ENCODE peak calls at places on chromosomes 11 and 22, in four cellular contexts. One of them, this sample, is unnamed.
A peak's percentile ranks its signal among the peaks of the same experiment; 100 is the strongest.

GRCh38 chr11:13338437-13339069 is 61.0 kb downstream of the BMAL1 start:
- DNase-seq in mucosa of descending colon: no peak
- DNase-seq in spleen: no peak
- DNase-seq in uterus: no peak
- DNase-seq in this sample: no peak

GRCh38 chr11:14075118-14075601 is 112.6 kb downstream of the SPON1 start:
- DNase-seq in mucosa of descending colon: no peak
- DNase-seq in spleen: no peak
- DNase-seq in uterus: no peak
- DNase-seq in this sample: peak; percentile 84

GRCh38 chr11:32302826-32303225 is 132.5 kb downstream of the WT1 start:
- DNase-seq in mucosa of descending colon: no peak
- DNase-seq in spleen: no peak
- DNase-seq in uterus: no peak
- DNase-seq in this sample: no peak

GRCh38 chr11:77299528-77299993 is 1.9 kb downstream of the GDPD4 start:
- DNase-seq in mucosa of descending colon: no peak
- DNase-seq in spleen: no peak
- DNase-seq in uterus: no peak
- DNase-seq in this sample: no peak

GRCh38 chr11:121552160-121552559 is 99.4 kb upstream of the SORL1-AS1 start:
- DNase-seq in mucosa of descending colon: no peak
- DNase-seq in spleen: no peak
- DNase-seq in uterus: no peak
- DNase-seq in this sample: no peak

GRCh38 chr11:95699631-95700470 is 89.7 kb downstream of the FAM76B start:
- DNase-seq in mucosa of descending colon: no peak
- DNase-seq in spleen: no peak
- DNase-seq in uterus: no peak
- DNase-seq in this sample: peak; percentile 43

GRCh38 chr11:111936045-111936400 is 1.1 kb upstream of the DIXDC1 start:
- DNase-seq in mucosa of descending colon: no peak
- DNase-seq in spleen: no peak
- DNase-seq in uterus: no peak
- DNase-seq in this sample: no peak

GRCh38 chr11:82754410-82754809 is 20.7 kb upstream of the FAM181B start:
- DNase-seq in mucosa of descending colon: no peak
- DNase-seq in spleen: no peak
- DNase-seq in uterus: no peak
- DNase-seq in this sample: no peak

GRCh38 chr22:43849731-43850130 is 12.6 kb downstream of the SULT4A1 start:
- DNase-seq in mucosa of descending colon: peak; percentile 17
- DNase-seq in spleen: peak; percentile 60
- DNase-seq in uterus: no peak
- DNase-seq in this sample: no peak

GRCh38 chr11:115678942-115679341 is 174.7 kb upstream of the CADM1 start:
- DNase-seq in mucosa of descending colon: no peak
- DNase-seq in spleen: no peak
- DNase-seq in uterus: no peak
- DNase-seq in this sample: no peak

DNA sequence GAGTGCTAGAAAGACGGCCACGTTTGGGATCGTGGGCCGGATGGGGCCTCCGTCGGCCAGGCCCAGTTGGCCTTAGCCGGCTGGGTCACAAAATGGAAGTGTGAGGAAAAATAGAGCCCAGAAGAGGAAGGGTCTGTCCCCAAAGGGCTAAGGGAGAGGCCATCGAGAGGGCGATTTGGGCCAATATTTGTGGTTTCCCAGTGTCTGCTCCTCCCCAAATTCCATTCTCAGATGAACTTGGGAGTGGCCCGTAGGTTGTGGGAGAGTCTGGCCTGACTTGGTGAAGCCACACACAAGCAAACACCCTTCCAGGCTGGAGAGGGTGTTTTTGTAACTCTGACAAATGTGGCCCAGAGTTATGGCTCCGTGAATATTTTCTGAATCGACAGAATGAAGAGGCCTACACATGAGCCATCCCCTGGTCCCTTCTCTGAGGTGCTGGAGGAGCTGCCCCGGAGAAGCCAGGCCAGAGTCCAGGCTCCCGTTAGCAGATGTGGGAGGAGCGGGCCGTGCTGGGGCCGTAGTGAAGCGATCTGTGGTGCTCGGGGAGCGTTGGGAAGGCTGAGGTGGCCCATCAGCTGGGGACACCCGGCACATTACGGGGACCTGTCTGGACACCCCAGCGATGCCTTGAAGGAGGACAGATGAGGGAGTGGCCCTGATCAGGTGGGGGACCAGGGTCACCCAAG is 73.5 kb upstream of the PPARA start:
- DNase-seq in mucosa of descending colon: peak; percentile 50
- DNase-seq in spleen: peak; percentile 74
- DNase-seq in uterus: peak; percentile 68
- DNase-seq in this sample: no peak
- H3K4me1 ChIP-seq in mucosa of descending colon: peaks cover 29% of the 10 kb centered on the region
- H3K4me1 ChIP-seq in spleen: peaks cover 96% of the 10 kb centered on the region
- H3K4me1 ChIP-seq in uterus: peaks cover 11% of the 10 kb centered on the region
- H3K4me1 ChIP-seq in this sample: peaks cover 30% of the 10 kb centered on the region

GRCh38 chr22:30420401-30421178 is 5.0 kb upstream of the MTFP1 start:
- DNase-seq in mucosa of descending colon: no peak
- DNase-seq in spleen: no peak
- DNase-seq in uterus: no peak
- DNase-seq in this sample: no peak

GRCh38 chr22:30416403-30416802 is 9.2 kb upstream of the MTFP1 start:
- DNase-seq in mucosa of descending colon: no peak
- DNase-seq in spleen: no peak
- DNase-seq in uterus: no peak
- DNase-seq in this sample: no peak

GRCh38 chr22:30414525-30415047 is 11.0 kb upstream of the MTFP1 start:
- DNase-seq in mucosa of descending colon: no peak
- DNase-seq in spleen: no peak
- DNase-seq in uterus: no peak
- DNase-seq in this sample: no peak

GRCh38 chr22:30413745-30414524 is 11.6 kb upstream of the MTFP1 start:
- DNase-seq in mucosa of descending colon: no peak
- DNase-seq in spleen: no peak
- DNase-seq in uterus: no peak
- DNase-seq in this sample: no peak

GRCh38 chr22:30416843-30417242 is 8.7 kb upstream of the MTFP1 start:
- DNase-seq in mucosa of descending colon: no peak
- DNase-seq in spleen: no peak
- DNase-seq in uterus: no peak
- DNase-seq in this sample: no peak
- H3K4me1 ChIP-seq in mucosa of descending colon: peaks cover 13% of the 10 kb centered on the region
- H3K4me1 ChIP-seq in spleen: no peaks in the 10 kb centered on the region
- H3K4me1 ChIP-seq in uterus: peaks cover 1% of the 10 kb centered on the region
- H3K4me1 ChIP-seq in this sample: peaks cover 7% of the 10 kb centered on the region

DNA sequence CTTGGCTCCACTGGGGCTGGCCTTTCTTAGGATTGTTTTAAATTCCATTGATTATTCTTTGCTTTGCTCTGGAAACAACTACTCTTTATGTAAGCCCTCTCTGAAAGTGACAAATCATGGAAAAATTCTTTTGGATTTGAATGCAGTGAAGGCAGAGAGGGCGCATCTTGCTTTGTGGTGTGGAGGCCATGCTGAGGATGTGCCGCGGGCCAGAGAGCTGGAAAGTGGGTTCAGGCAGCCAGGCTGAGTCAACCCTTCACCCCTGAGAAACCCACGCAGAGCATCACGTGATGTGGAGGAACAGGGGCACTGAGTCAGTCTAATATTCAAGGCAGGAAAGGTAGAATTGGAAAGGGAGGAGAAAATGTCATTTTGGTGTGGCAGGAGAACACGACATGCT is 62.4 kb upstream of the AMPD3 start:
- DNase-seq in mucosa of descending colon: no peak
- DNase-seq in spleen: no peak
- DNase-seq in uterus: no peak
- DNase-seq in this sample: no peak
- H3K4me1 ChIP-seq in mucosa of descending colon: no peaks in the 10 kb centered on the region
- H3K4me1 ChIP-seq in spleen: no peaks in the 10 kb centered on the region
- H3K4me1 ChIP-seq in uterus: no peaks in the 10 kb centered on the region
- H3K4me1 ChIP-seq in this sample: no peaks in the 10 kb centered on the region

DNA sequence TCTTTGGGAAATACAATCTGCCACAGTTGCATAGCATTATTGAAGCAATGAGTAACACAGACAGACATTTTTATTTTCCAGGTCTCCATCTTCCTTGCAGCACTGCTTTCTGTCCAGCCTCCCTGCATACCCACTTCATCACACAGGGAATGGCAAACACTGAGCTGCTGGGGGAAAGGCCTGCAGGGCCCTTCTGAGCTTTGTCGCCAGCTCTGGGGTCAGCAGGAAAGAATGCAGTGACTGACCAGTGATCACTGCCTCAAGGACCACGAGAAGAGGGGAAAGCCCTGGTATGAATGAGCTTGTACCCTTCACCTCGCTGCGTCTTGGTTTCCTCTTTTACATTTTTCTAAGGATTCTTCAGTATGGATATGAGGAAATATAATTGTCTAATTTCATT is 21.3 kb upstream of the MICAL2 start:
- DNase-seq in mucosa of descending colon: no peak
- DNase-seq in spleen: no peak
- DNase-seq in uterus: no peak
- DNase-seq in this sample: no peak
- H3K4me1 ChIP-seq in mucosa of descending colon: peaks cover 78% of the 10 kb centered on the region
- H3K4me1 ChIP-seq in spleen: peaks cover 63% of the 10 kb centered on the region
- H3K4me1 ChIP-seq in uterus: peaks cover 12% of the 10 kb centered on the region
- H3K4me1 ChIP-seq in this sample: peaks cover 62% of the 10 kb centered on the region

GRCh38 chr11:85945788-85946187 is 90.6 kb downstream of the CCDC83 start:
- DNase-seq in mucosa of descending colon: no peak
- DNase-seq in spleen: no peak
- DNase-seq in uterus: no peak
- DNase-seq in this sample: no peak
- H3K4me1 ChIP-seq in mucosa of descending colon: no peaks in the 10 kb centered on the region
- H3K4me1 ChIP-seq in spleen: peaks cover 38% of the 10 kb centered on the region
- H3K4me1 ChIP-seq in uterus: no peaks in the 10 kb centered on the region
- H3K4me1 ChIP-seq in this sample: no peaks in the 10 kb centered on the region

GRCh38 chr11:7579226-7579825 is 65.5 kb downstream of the PPFIBP2 start:
- DNase-seq in mucosa of descending colon: no peak
- DNase-seq in spleen: no peak
- DNase-seq in uterus: peak; percentile 52
- DNase-seq in this sample: no peak
- H3K4me1 ChIP-seq in mucosa of descending colon: peaks cover 42% of the 10 kb centered on the region
- H3K4me1 ChIP-seq in spleen: peaks cover 57% of the 10 kb centered on the region
- H3K4me1 ChIP-seq in uterus: peaks cover 20% of the 10 kb centered on the region
- H3K4me1 ChIP-seq in this sample: peaks cover 34% of the 10 kb centered on the region

GRCh38 chr11:86228269-86228966 is 16.1 kb upstream of the EED start:
- DNase-seq in mucosa of descending colon: no peak
- DNase-seq in spleen: no peak
- DNase-seq in uterus: no peak
- DNase-seq in this sample: no peak
- H3K4me1 ChIP-seq in mucosa of descending colon: peaks cover 8% of the 10 kb centered on the region
- H3K4me1 ChIP-seq in spleen: no peaks in the 10 kb centered on the region
- H3K4me1 ChIP-seq in uterus: no peaks in the 10 kb centered on the region
- H3K4me1 ChIP-seq in this sample: no peaks in the 10 kb centered on the region

GRCh38 chr11:60899977-60900376 is 6.4 kb downstream of the PRPF19 start:
- DNase-seq in mucosa of descending colon: no peak
- DNase-seq in spleen: no peak
- DNase-seq in uterus: no peak
- DNase-seq in this sample: no peak
- H3K4me1 ChIP-seq in mucosa of descending colon: peaks cover 13% of the 10 kb centered on the region
- H3K4me1 ChIP-seq in spleen: peaks cover 29% of the 10 kb centered on the region
- H3K4me1 ChIP-seq in uterus: peaks cover 5% of the 10 kb centered on the region
- H3K4me1 ChIP-seq in this sample: peaks cover 17% of the 10 kb centered on the region

This sample was measured in CD4-positive, alpha-beta memory T cell.